ENCODE peak calls at places on chromosomes 16 and 17, in five cellular contexts. Q is Peyer's patch, Y is cardiac muscle cell, I is GM23338, K is tibial artery. G is an unnamed sample. For H3K27me3 and H3K4me1, the result is how much of the 10 kb centered on the place peaks cover.

GRCh38 chr17:58268326-58268725 is 12.4 kb downstream of the MPO start:
- DNase-seq in Q (peak), Y (no peak), I (no peak), K (no peak), G (no peak)

GRCh38 chr17:65433592-65433991 is 127.9 kb downstream of the AXIN2 start:
- DNase-seq in Q (no peak), Y (no peak), I (no peak), K (no peak), G (peak)

GRCh38 chr17:27578718-27579085 is 52.3 kb upstream of the LGALS9 start:
- DNase-seq in Q (no peak), Y (no peak), I (no peak), K (no peak), G (no peak)

GRCh38 chr16:69444873-69445517 is 20.6 kb downstream of the CYB5B start:
- DNase-seq in Q (no peak), Y (no peak), I (no peak), K (no peak), G (peak)

GRCh38 chr17:82933006-82933310 is 93.1 kb upstream of the ZNF750 start:
- DNase-seq in Q (no peak), Y (no peak), I (no peak), K (no peak), G (no peak)

GRCh38 chr16:74862743-74863244 is 88.2 kb upstream of the FA2H start:
- DNase-seq in Q (no peak), Y (peak), I (peak), K (no peak), G (peak)

GRCh38 chr16:27972500-27972899 is 91.0 kb downstream of the GSG1L start:
- DNase-seq in Q (no peak), Y (peak), I (peak), K (no peak), G (peak)

GRCh38 chr17:36112572-36112971 is 8.9 kb downstream of the CCL4 start:
- DNase-seq in Q (no peak), Y (no peak), I (no peak), K (no peak), G (no peak)

GRCh38 chr16:84408314-84408690 is 40.0 kb downstream of the ATP2C2 start:
- DNase-seq in Q (no peak), Y (no peak), I (no peak), K (no peak), G (no peak)

GRCh38 chr17:9668532-9668931 is 23.2 kb downstream of the USP43 start:
- DNase-seq in Q (no peak), Y (no peak), I (no peak), K (no peak), G (no peak)

GRCh38 chr16:27242868-27243590 is 25.5 kb downstream of the NSMCE1 start:
- DNase-seq in Q (no peak), Y (peak), I (peak), K (peak), G (peak)

GRCh38 chr16:14063618-14064581 is 7.2 kb upstream of the MRTFB start:
- DNase-seq in Q (no peak), Y (no peak), I (no peak), K (no peak), G (no peak)

GRCh38 chr17:82374626-82375331 is 3.2 kb downstream of the UTS2R start:
- DNase-seq in Q (no peak), Y (no peak), I (peak), K (no peak), G (no peak)

GRCh38 chr16:67486805-67487204 is 3.5 kb upstream of the AGRP start:
- DNase-seq in Q (no peak), Y (no peak), I (no peak), K (no peak), G (no peak)

GRCh38 chr17:21361020-21361809 is 14.9 kb upstream of the KCNJ12 start:
- DNase-seq in Q (no peak), Y (no peak), I (no peak), K (no peak), G (no peak)

GRCh38 chr16:85082553-85083050 is 29.7 kb downstream of the CIBAR2 start:
- DNase-seq in Q (peak), Y (peak), I (peak), K (no peak), G (no peak)

GRCh38 chr17:43636446-43636845 is 25.3 kb downstream of the MEOX1 start:
- DNase-seq in Q (no peak), Y (no peak), I (no peak), K (no peak), G (no peak)

GRCh38 chr17:43632231-43632630 is 29.5 kb downstream of the MEOX1 start:
- DNase-seq in Q (no peak), Y (no peak), I (no peak), K (no peak), G (no peak)

GRCh38 chr17:43637563-43638323 is 24.0 kb downstream of the MEOX1 start:
- DNase-seq in Q (no peak), Y (no peak), I (no peak), K (no peak), G (no peak)

DNA sequence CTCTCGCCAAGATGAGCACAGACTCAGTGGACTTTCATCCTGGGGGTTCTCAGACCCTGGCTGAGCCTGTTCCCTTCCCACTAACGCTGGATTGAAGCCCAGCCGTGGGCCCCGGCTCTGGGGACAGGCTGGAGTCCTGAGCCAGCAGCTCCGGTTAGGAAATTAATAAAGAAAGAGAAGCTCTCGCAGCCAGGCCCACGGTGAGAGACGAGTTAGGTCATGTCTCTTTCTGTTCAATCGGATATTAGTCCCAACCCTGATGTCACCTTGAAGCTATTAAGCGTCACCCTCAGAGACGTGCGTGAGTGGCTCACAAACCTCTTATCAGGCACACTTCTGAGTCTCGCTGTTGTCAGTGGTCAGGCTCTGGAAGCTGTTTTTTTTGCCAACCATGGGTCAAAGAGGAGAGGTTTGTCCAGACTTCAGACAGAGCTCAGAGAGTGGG is 27.0 kb downstream of the MEOX1 start:
- DNase-seq in Q (no peak), Y (peak), I (no peak), K (no peak), G (no peak)
- H3K27me3 ChIP-seq in Q (under half), Y (under half), I (under half), K (under half), G (under half)

DNA sequence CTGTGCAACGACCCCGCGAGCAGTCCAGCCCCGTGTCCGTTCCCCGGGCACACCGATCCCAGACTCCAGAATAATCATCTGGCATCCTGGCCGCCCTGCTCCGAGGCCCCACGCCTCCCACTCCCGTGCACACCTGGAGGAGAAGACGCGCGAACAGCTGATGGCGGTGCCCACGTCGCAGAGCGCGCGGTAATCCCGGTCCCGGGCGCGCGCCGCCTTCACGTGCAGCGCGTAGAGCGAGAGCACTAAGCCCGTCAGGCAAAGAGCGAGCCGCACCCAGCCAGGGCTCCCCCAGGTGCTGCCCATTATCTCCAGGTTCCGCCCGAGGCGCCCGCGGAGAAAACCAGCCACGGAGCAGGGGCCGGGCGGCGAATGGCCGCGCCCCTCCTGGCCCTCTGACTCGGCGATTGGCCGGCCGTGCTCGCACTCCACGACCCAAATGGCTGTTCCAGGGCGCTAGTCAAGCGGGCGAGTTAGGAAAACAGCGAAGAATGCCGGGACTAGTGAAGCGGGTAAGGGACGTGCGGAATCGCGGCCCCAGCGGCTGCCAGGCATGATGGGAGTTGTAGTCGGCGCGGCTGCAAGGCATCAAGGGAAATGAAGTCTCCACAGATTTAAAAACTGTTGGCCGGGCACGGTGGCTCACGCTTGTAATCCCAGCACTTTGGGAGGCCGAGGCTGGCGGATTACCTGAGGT is at the start of gene VKORC1:
- DNase-seq in Q (peak), Y (peak), I (peak), K (peak), G (peak)
- H3K4me1 ChIP-seq in Q (under half), Y (under half), I (under half), K (under half), G (under half)

DNA sequence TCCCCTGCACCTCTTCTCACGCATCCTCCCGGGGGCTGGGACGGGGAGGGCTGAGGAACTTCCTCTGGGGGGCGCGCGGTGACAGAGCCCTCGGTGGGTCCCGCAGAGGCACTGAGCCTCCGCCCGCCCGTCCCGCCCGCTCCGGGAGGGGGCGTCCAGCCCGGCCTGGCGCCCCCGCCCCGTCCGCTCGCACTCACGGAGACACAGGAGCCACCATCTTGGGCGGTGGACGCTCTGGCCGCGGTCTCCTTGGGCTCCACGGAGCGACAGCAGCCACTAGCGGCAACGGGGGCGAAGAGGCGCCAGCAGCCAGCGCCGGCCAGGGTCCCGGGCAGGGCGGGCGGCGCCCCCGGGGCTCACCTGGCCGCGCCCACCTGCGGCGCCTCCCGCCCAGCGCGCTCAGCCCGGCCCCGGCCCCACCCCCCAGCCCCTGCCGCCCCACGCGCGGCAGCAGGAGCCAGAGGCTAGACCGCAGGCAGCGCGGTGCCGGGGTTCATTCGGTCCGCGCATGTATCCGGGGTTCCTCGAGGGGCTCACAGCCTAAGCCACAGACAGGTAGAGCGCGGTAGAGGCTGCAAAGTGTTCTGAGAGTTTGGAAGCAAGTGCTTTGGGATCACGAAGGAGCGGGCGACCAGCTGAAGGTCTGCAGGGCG is at the start of gene C17orf113:
- DNase-seq in Q (peak), Y (peak), I (peak), K (peak), G (peak)
- H3K27ac ChIP-seq in Q (peak), Y (no peak), I (no peak), K (peak), G (no peak)

GRCh38 chr16:56643833-56644232 is 5.4 kb downstream of the MT1A start:
- DNase-seq in Q (no peak), Y (no peak), I (no peak), K (no peak), G (no peak)
- H3K27me3 ChIP-seq in Q (under half), Y (half or more), I (half or more), K (under half), G (under half)

GRCh38 chr17:77400445-77400870 is 259.7 kb downstream of the SEC14L1 start:
- DNase-seq in Q (peak), Y (peak), I (peak), K (no peak), G (peak)
- H3K4me1 ChIP-seq in Q (under half), Y (under half), I (under half), K (half or more), G (half or more)

GRCh38 chr17:77842148-77842905 is 116.2 kb upstream of the TNRC6C start:
- DNase-seq in Q (no peak), Y (no peak), I (no peak), K (no peak), G (no peak)
- H3K27ac ChIP-seq in Q (no peak), Y (no peak), I (no peak), K (no peak), G (no peak)

GRCh38 chr17:49496866-49497146 is 1.7 kb downstream of the NGFR start:
- DNase-seq in Q (no peak), Y (no peak), I (no peak), K (no peak), G (no peak)
- H3K27me3 ChIP-seq in Q (under half), Y (half or more), I (half or more), K (under half), G (under half)

DNA sequence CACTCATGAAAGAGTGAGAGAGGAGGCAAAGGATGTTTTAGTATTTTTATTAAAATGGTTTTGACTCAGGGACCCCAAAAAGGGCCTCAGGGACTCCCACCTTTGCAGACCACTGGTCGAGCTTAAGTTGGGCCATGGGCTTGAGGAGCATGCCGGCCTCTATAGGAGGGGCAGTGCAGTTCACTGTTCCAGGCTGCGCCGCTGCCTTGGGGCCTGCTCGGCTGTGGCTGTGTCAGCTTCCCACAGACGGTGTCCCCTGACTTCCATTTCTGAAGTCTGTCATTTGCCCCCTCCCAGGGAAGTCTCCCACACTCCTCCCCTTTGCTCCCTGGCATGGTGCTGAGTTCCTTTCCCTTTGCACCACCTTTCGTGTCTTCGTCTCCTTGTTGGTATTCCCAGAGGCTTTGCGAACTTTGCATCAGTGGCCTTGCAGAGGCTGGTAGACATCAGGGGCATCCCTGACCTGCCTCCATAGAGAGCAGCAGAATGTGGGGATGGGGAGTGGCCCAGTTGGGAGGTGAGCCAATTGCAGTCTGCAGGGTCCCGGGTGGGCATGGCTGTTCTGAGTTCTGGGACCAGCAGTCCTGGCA is 17.1 kb downstream of the MPRIP start:
- DNase-seq in Q (no peak), Y (no peak), I (no peak), K (peak), G (no peak)
- H3K4me1 ChIP-seq in Q (under half), Y (under half), I (under half), K (half or more), G (under half)

DNA sequence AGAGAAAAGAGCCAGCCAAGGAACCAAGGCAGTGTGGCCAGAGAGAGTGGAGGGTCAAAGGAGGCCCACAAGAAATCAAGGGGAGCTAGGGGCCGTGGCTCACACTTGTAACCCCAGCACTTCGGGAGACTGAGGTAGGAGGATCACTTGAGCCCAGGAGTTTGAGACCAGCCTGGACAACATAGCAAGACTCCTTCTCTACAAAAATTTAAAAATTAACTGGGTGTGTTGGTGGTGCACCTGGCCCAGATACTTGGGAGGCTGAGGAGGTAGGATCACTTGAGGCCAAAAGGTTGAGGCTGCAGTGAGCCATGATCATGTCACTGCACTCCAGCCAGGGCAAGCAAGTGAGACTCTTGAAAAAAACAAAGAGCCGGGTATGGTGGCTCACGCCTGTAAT is 18.9 kb upstream of the TFAP4 start:
- DNase-seq in Q (no peak), Y (no peak), I (no peak), K (no peak), G (no peak)
- H3K27ac ChIP-seq in Q (no peak), Y (peak), I (no peak), K (peak), G (no peak)

DNA sequence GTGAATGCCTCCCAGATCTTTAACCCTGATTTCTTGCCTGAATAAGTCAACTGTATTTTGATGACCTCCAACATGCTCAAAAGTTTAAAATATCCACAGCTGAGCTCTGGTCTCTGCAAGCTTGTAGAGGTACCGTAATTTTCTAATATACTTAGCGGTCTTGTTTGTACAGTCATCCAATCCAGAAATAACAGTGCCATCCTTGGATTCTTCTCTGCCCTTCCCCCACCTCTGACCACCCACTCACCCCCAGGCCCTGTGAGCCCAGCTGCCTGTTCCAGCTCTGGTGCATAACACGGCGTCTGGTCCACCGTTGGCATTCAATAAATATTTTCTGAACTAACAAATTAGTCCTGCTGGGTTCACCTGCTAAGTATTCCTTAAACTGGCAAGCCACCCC is 113.1 kb downstream of the SDK2 start:
- DNase-seq in Q (no peak), Y (no peak), I (no peak), K (no peak), G (no peak)
- H3K27me3 ChIP-seq in Q (under half), Y (under half), I (under half), K (under half), G (under half)